ENCODE peak calls at places on chromosome 4, in seven cellular contexts. E is hypothalamus; P is fibroblast of pulmonary artery; U is NCI-H187; B is HT1080; S is central memory CD4-positive, alpha-beta T cell; R is GM04504. D is an unnamed sample.

GRCh38 chr4:140037353-140038030 is 116.5 kb downstream of the MAML3 start:
- DNase-seq in R (no peak), E (no peak), P (peak; percentile 84), B (peak; percentile 92), U (no peak), S (no peak), D (peak; percentile 15)

GRCh38 chr4:124181045-124181444 is 531.5 kb downstream of the ANKRD50 start:
- DNase-seq in B (no peak), U (no peak), R (no peak), P (no peak), E (no peak), S (no peak), D (no peak)

GRCh38 chr4:166128452-166128851 is 255.4 kb downstream of the TLL1 start:
- DNase-seq in S (no peak), B (peak; percentile 86), R (no peak), P (peak; percentile 59), U (no peak), E (no peak), D (no peak)

GRCh38 chr4:88054909-88055308 is 47.5 kb downstream of the PKD2 start:
- DNase-seq in R (no peak), U (no peak), E (no peak), B (peak; percentile 61), S (no peak), P (peak; percentile 44), D (peak; percentile 62)

GRCh38 chr4:143626134-143626859 is 74.2 kb downstream of the FREM3 start:
- DNase-seq in B (no peak), R (peak; percentile 10), S (no peak), P (peak; percentile 88), E (no peak), U (no peak), D (no peak)

GRCh38 chr4:165580379-165580905 is 201.6 kb downstream of the CPE start:
- DNase-seq in P (peak; percentile 94), B (peak; percentile 89), R (peak; percentile 10), U (no peak), S (no peak), E (no peak), D (peak; percentile 63)

GRCh38 chr4:108700358-108700757 is 50.0 kb downstream of the OSTC start:
- DNase-seq in B (peak; percentile 51), S (no peak), E (no peak), P (peak; percentile 75), R (peak; percentile 58), U (no peak), D (no peak)

GRCh38 chr4:63618883-63619573 is 790.2 kb downstream of the TECRL start:
- DNase-seq in P (no peak), U (no peak), S (no peak), R (no peak), B (no peak), E (no peak), D (no peak)

GRCh38 chr4:77921701-77922100 is 59.1 kb downstream of the MRPL1 start:
- DNase-seq in E (no peak), R (peak; percentile 67), S (no peak), B (peak; percentile 95), P (peak; percentile 98), U (no peak), D (peak; percentile 90)

GRCh38 chr4:67483868-67484602 is 61.3 kb downstream of the CENPC start:
- DNase-seq in S (no peak), E (no peak), R (peak; percentile 3), P (peak; percentile 31), U (no peak), B (peak; percentile 78), D (no peak)

GRCh38 chr4:159142254-159142653 is 39.4 kb downstream of the RAPGEF2 start:
- DNase-seq in P (peak; percentile 29), U (no peak), E (no peak), R (no peak), B (no peak), S (no peak), D (no peak)

GRCh38 chr4:176872461-176872860 is 79.7 kb upstream of the VEGFC start:
- DNase-seq in B (no peak), S (no peak), E (no peak), U (no peak), R (no peak), P (no peak), D (no peak)

GRCh38 chr4:140049024-140049923 is 104.7 kb downstream of the MAML3 start:
- DNase-seq in U (peak; percentile 11), P (peak; percentile 82), R (peak; percentile 12), S (peak; percentile 44), B (peak; percentile 93), E (peak; percentile 20), D (no peak)

GRCh38 chr4:127788517-127788916 is 6.4 kb downstream of the HSPA4L start:
- DNase-seq in S (no peak), U (no peak), E (no peak), R (no peak), P (peak; percentile 4), B (peak; percentile 8), D (peak; percentile 47)

GRCh38 chr4:8439914-8440490 is 521 bp downstream of the ACOX3 start:
- DNase-seq in S (no peak), E (no peak), P (no peak), B (peak; percentile 8), R (peak; percentile 33), U (no peak), D (peak; percentile 65)

GRCh38 chr4:94400191-94400590 is 51.6 kb upstream of the PDLIM5 start:
- DNase-seq in R (no peak), B (no peak), P (peak; percentile 30), U (no peak), S (no peak), E (no peak), D (no peak)

GRCh38 chr4:2040391-2041233 is 18.5 kb upstream of the NAT8L start:
- DNase-seq in S (no peak), B (no peak), P (no peak), R (no peak), U (no peak), E (no peak), D (no peak)

GRCh38 chr4:186144596-186145569 is 40.4 kb downstream of the FAM149A start:
- DNase-seq in R (no peak), P (peak; percentile 66), U (no peak), E (peak; percentile 84), S (no peak), B (peak; percentile 32), D (peak; percentile 54)

GRCh38 chr4:124061413-124061812 is 651.1 kb downstream of the ANKRD50 start:
- DNase-seq in P (peak; percentile 89), S (no peak), U (no peak), R (peak; percentile 28), B (peak; percentile 24), E (no peak), D (no peak)

GRCh38 chr4:138857399-138857798 is 158.2 kb upstream of the NOCT start:
- DNase-seq in P (no peak), U (no peak), R (no peak), S (no peak), E (no peak), B (no peak), D (no peak)

GRCh38 chr4:157013656-157014055 is 42.1 kb upstream of the PDGFC start:
- DNase-seq in S (no peak), U (no peak), P (peak; percentile 22), B (no peak), E (no peak), R (no peak), D (no peak)

GRCh38 chr4:170388255-170388654 is 298.5 kb upstream of the AADAT start:
- DNase-seq in P (peak; percentile 1), S (no peak), U (no peak), E (no peak), R (peak; percentile 27), B (no peak), D (no peak)

GRCh38 chr4:120293341-120293740 is 226.7 kb upstream of the MAD2L1 start:
- DNase-seq in P (no peak), E (no peak), U (no peak), B (no peak), R (no peak), S (no peak), D (no peak)

GRCh38 chr4:145982791-145983190 is 44.2 kb upstream of the ZNF827 start:
- DNase-seq in U (no peak), R (no peak), B (no peak), P (no peak), S (no peak), E (no peak), D (no peak)

GRCh38 chr4:145703850-145704528 is 24.0 kb downstream of the C4orf51 start:
- DNase-seq in U (no peak), B (no peak), S (no peak), R (no peak), P (no peak), E (no peak), D (no peak)

GRCh38 chr4:146368209-146368608 is 153.5 kb downstream of the SLC10A7 start:
- DNase-seq in U (no peak), S (no peak), P (peak; percentile 70), R (no peak), E (no peak), B (no peak), D (no peak)

GRCh38 chr4:123415977-123416376 is 19.4 kb downstream of the SPRY1 start:
- DNase-seq in P (peak; percentile 68), E (no peak), B (no peak), S (peak; percentile 14), R (no peak), U (no peak), D (no peak)

GRCh38 chr4:74897390-74897789 is 35.5 kb upstream of the PARM1 start:
- DNase-seq in B (peak; percentile 15), E (no peak), P (no peak), R (no peak), U (no peak), S (no peak), D (no peak)